ENCODE peak calls at places on chromosomes 5 and 9, in five cellular contexts. Y is neuronal stem cell, H is H9, C is trophoblast cell, U is mesenchymal stem cell. P is an unnamed sample.

GRCh38 chr5:28249771-28250415 is 1211.5 kb upstream of the CDH9 start:
- DNase-seq in Y (no peak), H (no peak), C (no peak), U (no peak), P (no peak)

GRCh38 chr5:41406424-41406823 is 104.0 kb downstream of the PLCXD3 start:
- DNase-seq in Y (no peak), H (no peak), C (no peak), U (no peak), P (no peak)

GRCh38 chr9:138024131-138024530 is 146.5 kb downstream of the CACNA1B start:
- DNase-seq in Y (no peak), H (no peak), C (no peak), U (no peak), P (no peak)

GRCh38 chr5:150082364-150082763 is 4.0 kb downstream of the CSF1R start:
- DNase-seq in Y (no peak), H (no peak), C (no peak), U (no peak), P (no peak)

GRCh38 chr5:39118638-39119037 is 44.4 kb upstream of the RICTOR start:
- DNase-seq in Y (no peak), H (no peak), C (no peak), U (no peak), P (no peak)

GRCh38 chr9:110291921-110292575 is 35.7 kb upstream of the TXN start:
- DNase-seq in Y (no peak), H (peak), C (peak), U (no peak), P (no peak)

GRCh38 chr5:1526681-1527131 is 2.9 kb upstream of the LPCAT1 start:
- DNase-seq in Y (no peak), H (no peak), C (no peak), U (no peak), P (no peak)

GRCh38 chr5:80408475-80408875 is 611 bp downstream of the ZFYVE16 start:
- DNase-seq in Y (no peak), H (peak), C (peak), U (peak), P (no peak)

GRCh38 chr5:52582313-52582712 is 205.4 kb upstream of the ITGA1 start:
- DNase-seq in Y (no peak), H (no peak), C (no peak), U (no peak), P (no peak)

GRCh38 chr9:91131433-91131839 is 230.3 kb downstream of the AUH start:
- DNase-seq in Y (no peak), H (no peak), C (peak), U (peak), P (no peak)

GRCh38 chr5:156199045-156199444 is 127.9 kb upstream of the SGCD start:
- DNase-seq in Y (no peak), H (no peak), C (no peak), U (no peak), P (no peak)

GRCh38 chr9:93196095-93197055 is 12.4 kb downstream of the WNK2 start:
- DNase-seq in Y (no peak), H (no peak), C (no peak), U (no peak), P (no peak)

GRCh38 chr9:95515272-95516113 is 1.3 kb downstream of the PTCH1 start:
- DNase-seq in Y (no peak), H (peak), C (no peak), U (peak), P (no peak)

GRCh38 chr5:134574521-134574920 is 49.1 kb downstream of the JADE2 start:
- DNase-seq in Y (no peak), H (no peak), C (no peak), U (no peak), P (no peak)

GRCh38 chr5:63263409-63263808 is 684.8 kb downstream of the LRRC70 start:
- DNase-seq in Y (no peak), H (no peak), C (no peak), U (no peak), P (no peak)

GRCh38 chr5:124057161-124057814 is 545.3 kb downstream of the CSNK1G3 start:
- DNase-seq in Y (no peak), H (no peak), C (no peak), U (no peak), P (no peak)

GRCh38 chr9:112168197-112168596 is 6.9 kb downstream of the SUSD1 start:
- DNase-seq in Y (no peak), H (no peak), C (no peak), U (no peak), P (no peak)

GRCh38 chr9:21795483-21795882 is 7.0 kb upstream of the MTAP start:
- DNase-seq in Y (no peak), H (no peak), C (no peak), U (no peak), P (no peak)

DNA sequence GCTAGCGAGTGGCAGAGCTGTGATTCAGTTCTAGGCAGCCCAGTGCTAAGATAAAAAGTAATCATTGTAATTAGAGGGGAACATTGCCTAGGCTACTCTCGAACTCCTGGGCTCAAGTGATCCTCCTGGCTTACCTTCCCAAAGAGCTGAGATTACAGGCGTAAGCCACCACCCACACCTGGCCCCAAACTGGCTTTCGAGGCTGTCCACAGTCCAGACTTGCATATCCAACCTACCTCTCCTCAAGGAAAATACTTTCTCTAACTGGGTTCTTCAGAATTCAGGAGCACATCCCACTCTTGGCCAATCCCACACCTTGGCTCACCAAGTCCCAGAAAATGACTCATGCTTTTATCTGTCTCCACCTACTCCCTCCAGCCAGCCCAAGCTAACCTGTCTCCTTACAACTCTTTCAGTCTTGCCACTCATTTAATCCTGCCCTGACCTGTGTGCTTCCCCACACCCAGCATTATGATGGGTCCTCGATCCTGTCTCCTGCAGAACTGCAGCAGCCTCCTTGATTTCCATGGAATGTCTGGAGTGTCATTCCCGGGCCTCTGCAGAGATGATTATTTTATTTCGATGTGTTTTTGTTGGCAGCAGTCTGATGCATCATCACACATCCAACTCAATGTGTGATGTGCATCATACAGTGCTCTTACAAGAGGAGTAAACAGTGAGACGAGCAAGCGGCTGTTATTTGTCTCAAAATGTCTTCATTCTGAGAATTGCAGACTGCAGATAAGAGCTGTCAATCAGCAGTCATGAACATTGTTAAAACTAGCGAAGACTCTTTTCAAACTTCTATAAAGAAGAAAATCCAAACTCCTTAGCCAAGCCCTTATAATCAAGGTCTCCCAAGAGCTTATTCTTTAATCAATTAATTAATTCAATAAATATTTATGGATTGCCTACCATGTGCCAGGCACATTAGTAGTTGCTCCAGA is 167.3 kb downstream of the SEC61B start:
- DNase-seq in Y (no peak), H (no peak), C (no peak), U (no peak), P (no peak)
- H2AK5ac ChIP-seq in Y (no peak), H (no peak), C (no peak), U (no peak), P (no peak)

DNA sequence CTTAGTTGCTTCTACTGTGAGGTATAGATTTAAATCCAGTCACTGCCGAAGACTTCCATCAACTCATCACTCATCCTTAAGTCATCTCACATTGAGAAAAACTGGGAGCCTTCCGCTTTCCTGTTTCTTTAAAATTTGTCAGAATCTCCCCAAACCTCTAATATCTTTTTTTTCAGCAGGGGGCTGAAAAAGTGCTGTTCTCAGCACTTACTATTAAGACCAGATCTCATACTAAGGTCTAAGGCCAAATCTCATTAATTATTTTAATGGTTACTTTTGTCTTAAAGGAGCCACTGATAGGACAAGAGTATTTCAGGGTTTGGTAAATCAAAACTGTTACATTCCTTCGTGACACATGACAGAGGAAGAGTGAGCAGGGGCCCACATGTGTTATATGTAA is 134.6 kb upstream of the PRSS3 start:
- DNase-seq in Y (no peak), H (no peak), C (no peak), U (no peak), P (no peak)
- H2BK12ac ChIP-seq in Y (no peak), H (no peak), C (no peak), U (no peak), P (no peak)

GRCh38 chr9:4422495-4422894 is 67.8 kb upstream of the SLC1A1 start:
- DNase-seq in Y (no peak), H (no peak), C (no peak), U (no peak), P (no peak)

GRCh38 chr9:4424038-4424437 is 66.2 kb upstream of the SLC1A1 start:
- DNase-seq in Y (no peak), H (no peak), C (no peak), U (no peak), P (no peak)

GRCh38 chr9:4424891-4425290 is 65.4 kb upstream of the SLC1A1 start:
- DNase-seq in Y (no peak), H (no peak), C (no peak), U (no peak), P (no peak)

GRCh38 chr9:4423207-4423610 is 67.1 kb upstream of the SLC1A1 start:
- DNase-seq in Y (no peak), H (peak), C (no peak), U (no peak), P (peak)

DNA sequence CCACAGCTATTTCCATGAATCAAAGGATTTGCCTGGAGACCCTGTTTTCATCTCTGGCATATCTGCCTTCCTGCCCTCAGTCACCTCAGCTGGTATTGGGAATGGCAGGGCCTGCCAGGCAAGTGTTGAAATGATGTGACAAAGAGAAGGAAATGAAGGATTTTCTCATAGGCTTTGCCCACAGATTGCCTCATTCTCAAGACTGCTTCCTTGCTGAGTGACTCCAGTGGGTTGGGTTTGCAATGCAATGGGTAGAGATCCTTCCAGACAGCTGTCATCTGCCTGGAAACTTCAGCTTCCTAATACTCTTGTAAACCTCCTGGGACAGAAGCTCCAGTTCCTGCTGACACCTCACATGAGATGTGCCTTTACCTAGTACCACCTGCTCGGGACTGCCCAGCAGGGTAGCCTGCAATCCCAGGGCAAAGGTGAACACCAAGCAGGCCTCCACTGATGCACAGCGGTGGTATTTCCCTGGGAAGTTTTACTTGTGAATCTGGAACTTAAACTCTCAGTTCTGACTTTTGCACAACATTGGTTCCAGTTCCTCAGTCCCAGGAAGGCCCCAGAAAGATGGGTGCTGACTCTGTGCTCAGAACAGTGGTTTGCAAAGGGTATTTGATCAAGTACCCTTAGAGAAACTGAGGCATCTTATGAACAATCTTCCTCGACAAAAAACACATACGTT is 64.8 kb upstream of the SLC1A1 start:
- DNase-seq in Y (no peak), H (no peak), C (no peak), U (no peak), P (no peak)
- H2AK5ac ChIP-seq in Y (no peak), H (no peak), C (no peak), U (no peak), P (no peak)

GRCh38 chr5:140117523-140117922 is 3.6 kb downstream of the PURA start:
- DNase-seq in Y (no peak), H (no peak), C (no peak), U (no peak), P (no peak)
- H2BK12ac ChIP-seq in Y (no peak), H (no peak), C (no peak), U (no peak), P (no peak)

GRCh38 chr5:72440207-72440638 is 67.0 kb downstream of the ZNF366 start:
- DNase-seq in Y (no peak), H (no peak), C (no peak), U (no peak), P (no peak)
- H2AK5ac ChIP-seq in Y (no peak), H (no peak), C (no peak), U (no peak), P (no peak)

DNA sequence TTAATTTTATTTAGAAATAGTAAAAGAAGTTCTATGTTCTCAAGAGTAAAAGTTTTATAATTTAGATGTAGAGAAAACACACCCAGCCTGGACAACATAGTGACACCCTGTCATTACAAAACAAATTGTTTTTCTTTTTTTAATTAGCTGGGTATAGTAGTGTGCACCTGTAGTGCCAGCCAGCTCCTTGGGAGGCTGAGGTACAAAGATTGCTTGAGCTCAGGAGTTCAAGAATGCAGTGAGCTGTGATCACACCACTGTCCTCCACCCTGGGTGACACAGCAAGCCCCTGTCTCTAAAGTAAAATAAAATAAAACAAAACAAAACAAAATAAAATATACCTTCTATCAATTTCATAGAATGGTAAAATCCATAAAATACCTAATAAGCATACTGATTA is 1017.8 kb upstream of the DMAC1 start:
- DNase-seq in Y (no peak), H (no peak), C (no peak), U (no peak), P (no peak)
- H2BK12ac ChIP-seq in Y (no peak), H (no peak), C (no peak), U (no peak), P (no peak)

DNA sequence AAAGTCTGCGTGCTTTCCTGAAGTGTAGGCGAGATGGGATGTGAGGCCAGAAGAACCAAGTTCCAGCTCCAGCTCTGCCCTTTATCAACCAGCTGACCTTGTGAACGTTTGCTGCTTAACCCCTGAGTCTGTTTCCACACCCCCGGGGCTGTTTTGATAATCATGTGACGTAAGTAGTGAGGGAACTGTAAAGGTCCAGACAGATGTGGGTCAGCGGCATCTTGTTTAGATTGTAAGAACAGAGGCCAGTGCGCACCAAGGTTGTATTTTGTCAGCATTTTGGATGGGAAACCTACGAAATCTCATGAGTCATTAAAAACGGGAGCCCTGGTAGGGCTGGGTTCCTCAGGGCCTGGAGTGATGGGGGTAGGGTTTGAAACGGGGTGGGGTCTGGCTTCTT is 13.8 kb upstream of the COL15A1 start:
- DNase-seq in Y (no peak), H (no peak), C (peak), U (peak), P (no peak)
- H2AK5ac ChIP-seq in Y (no peak), H (no peak), C (no peak), U (no peak), P (no peak)

GRCh38 chr5:169439362-169439761 is 138.4 kb upstream of the SLIT3 start:
- DNase-seq in Y (no peak), H (no peak), C (no peak), U (no peak), P (no peak)
- H2BK12ac ChIP-seq in Y (no peak), H (no peak), C (no peak), U (no peak), P (no peak)

GRCh38 chr5:56349461-56349860 is 116.3 kb upstream of the ANKRD55 start:
- DNase-seq in Y (no peak), H (no peak), C (no peak), U (no peak), P (no peak)
- H2AK5ac ChIP-seq in Y (no peak), H (no peak), C (peak), U (peak), P (no peak)

GRCh38 chr9:125529589-125530515 is 177.2 kb downstream of the MAPKAP1 start:
- DNase-seq in Y (no peak), H (no peak), C (no peak), U (no peak), P (no peak)
- H2BK12ac ChIP-seq in Y (no peak), H (no peak), C (no peak), U (no peak), P (no peak)

P was measured in H1.